ENCODE peak calls at places on chromosomes 4 and X, in six cellular contexts. D is CD8-positive, alpha-beta T cell; H is tibial nerve; Q is fibroblast of lung; L is astrocyte; E is Calu3. R is an unnamed sample.

GRCh38 chrX:47148946-47149345 is 3.9 kb downstream of the RBM10 start:
- DNase-seq in D (no peak), H (no peak), Q (no peak), L (no peak), E (no peak), R (no peak)

GRCh38 chrX:148647666-148648065 is 147.2 kb downstream of the AFF2 start:
- DNase-seq in D (no peak), H (no peak), Q (no peak), L (no peak), E (no peak), R (no peak)

GRCh38 chr4:28562913-28563312 is 1702.3 kb downstream of the STIM2 start:
- DNase-seq in D (no peak), H (no peak), Q (no peak), L (no peak), E (no peak), R (no peak)

GRCh38 chr4:20423420-20423819 is 171.7 kb downstream of the SLIT2 start:
- DNase-seq in D (no peak), H (no peak), Q (no peak), L (no peak), E (no peak), R (no peak)

GRCh38 chr4:99845708-99846469 is 29.3 kb downstream of the DAPP1 start:
- DNase-seq in D (no peak), H (no peak), Q (no peak), L (no peak), E (no peak), R (no peak)

GRCh38 chr4:11463707-11464106 is 35.0 kb upstream of the HS3ST1 start:
- DNase-seq in D (no peak), H (no peak), Q (no peak), L (no peak), E (no peak), R (no peak)

GRCh38 chr4:99845179-99845578 is 28.6 kb downstream of the DAPP1 start:
- DNase-seq in D (no peak), H (no peak), Q (no peak), L (no peak), E (no peak), R (no peak)

GRCh38 chr4:110122201-110122600 is 76.2 kb downstream of the ELOVL6 start:
- DNase-seq in D (no peak), H (no peak), Q (no peak), L (no peak), E (no peak), R (peak)

GRCh38 chr4:43898836-43899235 is 549.8 kb downstream of the KCTD8 start:
- DNase-seq in D (no peak), H (no peak), Q (no peak), L (no peak), E (no peak), R (no peak)

GRCh38 chr4:108320066-108320465 is 151.3 kb upstream of the LEF1 start:
- DNase-seq in D (no peak), H (no peak), Q (no peak), L (no peak), E (no peak), R (no peak)

GRCh38 chr4:168604496-168605373 is 107.9 kb downstream of the PALLD start:
- DNase-seq in D (no peak), H (no peak), Q (peak), L (peak), E (peak), R (peak)

GRCh38 chr4:116866116-116866515 is 219.3 kb downstream of the TRAM1L1 start:
- DNase-seq in D (no peak), H (no peak), Q (peak), L (peak), E (no peak), R (no peak)

GRCh38 chrX:2576793-2577192 is 76.0 kb upstream of the DHRSX start:
- DNase-seq in D (no peak), H (no peak), Q (peak), L (no peak), E (no peak), R (peak)

GRCh38 chrX:153870791-153871360 is 15.1 kb downstream of the L1CAM start:
- DNase-seq in D (no peak), H (no peak), Q (no peak), L (no peak), E (no peak), R (no peak)

GRCh38 chrX:115649461-115650063 is 88.6 kb downstream of the PLS3 start:
- DNase-seq in D (no peak), H (no peak), Q (no peak), L (no peak), E (no peak), R (peak)

GRCh38 chr4:123234966-123235365 is 161.6 kb upstream of the SPRY1 start:
- DNase-seq in D (no peak), H (no peak), Q (peak), L (peak), E (no peak), R (no peak)

GRCh38 chr4:99945718-99946345 is 586 bp downstream of the DNAJB14 start:
- DNase-seq in D (no peak), H (no peak), Q (peak), L (peak), E (no peak), R (peak)

GRCh38 chr4:168725935-168726334 is 229.1 kb downstream of the PALLD start:
- DNase-seq in D (no peak), H (no peak), Q (no peak), L (no peak), E (no peak), R (no peak)

GRCh38 chrX:69630147-69630546 is 14.2 kb downstream of the EDA start:
- DNase-seq in D (no peak), H (no peak), Q (no peak), L (no peak), E (no peak), R (no peak)

GRCh38 chrX:15973299-15973698 is 118.7 kb upstream of the AP1S2 start:
- DNase-seq in D (no peak), H (no peak), Q (peak), L (peak), E (peak), R (peak)

GRCh38 chrX:109184506-109185139 is 297.3 kb downstream of the GUCY2F start:
- DNase-seq in D (no peak), H (no peak), Q (no peak), L (no peak), E (no peak), R (no peak)

GRCh38 chrX:86263526-86263925 is 115.3 kb downstream of the DACH2 start:
- DNase-seq in D (no peak), H (no peak), Q (no peak), L (no peak), E (no peak), R (no peak)

GRCh38 chrX:81708506-81708905 is 506.6 kb downstream of the SH3BGRL start:
- DNase-seq in D (no peak), H (no peak), Q (peak), L (peak), E (peak), R (no peak)

GRCh38 chr4:1593881-1594345 is 90.2 kb downstream of the FAM53A start:
- DNase-seq in D (no peak), H (no peak), Q (no peak), L (no peak), E (no peak), R (no peak)

GRCh38 chr4:40843696-40844095 is 93.9 kb downstream of the NSUN7 start:
- DNase-seq in D (no peak), H (no peak), Q (no peak), L (no peak), E (peak), R (no peak)

GRCh38 chr4:40194602-40195161 is 2.1 kb upstream of the RHOH start:
- DNase-seq in D (no peak), H (no peak), Q (no peak), L (no peak), E (no peak), R (peak)

GRCh38 chrX:6325437-6325836 is 96.8 kb upstream of the NLGN4X start:
- DNase-seq in D (no peak), H (no peak), Q (no peak), L (no peak), E (no peak), R (no peak)

GRCh38 chrX:12819231-12819630 is 28.0 kb downstream of the PRPS2 start:
- DNase-seq in D (no peak), H (no peak), Q (no peak), L (no peak), E (peak), R (peak)

GRCh38 chrX:323721-324628 is 5.4 kb upstream of the GTPBP6 start:
- DNase-seq in D (no peak), H (no peak), Q (peak), L (peak), E (no peak), R (peak)
- TF ChIP-seq CTCF in D (no peak), H (no peak), Q (no peak), L (no peak), E (no peak), R (peak)

DNA sequence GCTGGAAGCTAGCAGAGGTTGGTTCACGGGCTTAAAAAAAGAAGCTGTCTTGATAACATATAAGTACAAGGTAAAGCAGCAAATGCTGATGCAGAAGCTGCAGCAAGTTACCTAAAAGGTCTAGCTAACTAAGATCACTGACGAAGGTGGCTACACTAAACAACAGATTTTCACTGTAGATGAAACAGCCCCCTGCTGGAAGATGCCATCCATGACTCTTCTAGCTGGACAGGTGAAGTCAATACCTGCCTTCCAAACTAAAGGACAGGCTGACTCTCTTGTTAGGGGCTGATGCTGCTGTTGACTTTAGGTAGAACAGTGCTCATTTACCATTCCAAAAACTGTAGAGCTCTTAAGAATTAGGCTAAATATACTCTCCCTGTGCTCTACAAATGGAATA is 99.5 kb downstream of the FBXW7 start:
- DNase-seq in D (no peak), H (no peak), Q (no peak), L (no peak), E (no peak), R (no peak)
- TF ChIP-seq CTCF in D (no peak), H (no peak), Q (no peak), L (no peak), E (no peak), R (no peak)

GRCh38 chrX:131826572-131826971 is 196.5 kb upstream of the STK26 start:
- DNase-seq in D (no peak), H (no peak), Q (no peak), L (no peak), E (no peak), R (no peak)

GRCh38 chrX:131830400-131831184 is 192.5 kb upstream of the STK26 start:
- DNase-seq in D (no peak), H (peak), Q (peak), L (peak), E (peak), R (peak)

GRCh38 chrX:131828482-131828881 is 194.6 kb upstream of the STK26 start:
- DNase-seq in D (no peak), H (no peak), Q (no peak), L (no peak), E (no peak), R (no peak)

GRCh38 chrX:131831185-131831520 is 191.9 kb upstream of the STK26 start:
- DNase-seq in D (no peak), H (no peak), Q (no peak), L (no peak), E (no peak), R (no peak)

GRCh38 chrX:131827935-131828334 is 195.2 kb upstream of the STK26 start:
- DNase-seq in D (no peak), H (no peak), Q (no peak), L (no peak), E (peak), R (peak)
- TF ChIP-seq CTCF in D (no peak), H (no peak), Q (no peak), L (no peak), E (no peak), R (peak)

GRCh38 chrX:1475881-1476280 is 23.2 kb upstream of the ASMTL start:
- DNase-seq in D (no peak), H (no peak), Q (no peak), L (no peak), E (no peak), R (no peak)
- TF ChIP-seq CTCF in D (no peak), H (no peak), Q (no peak), L (no peak), E (no peak), R (no peak)

GRCh38 chrX:51376672-51377071 is 44.0 kb downstream of the NUDT10 start:
- DNase-seq in D (no peak), H (no peak), Q (no peak), L (no peak), E (no peak), R (no peak)
- TF ChIP-seq CTCF in D (no peak), H (no peak), Q (no peak), L (no peak), E (no peak), R (no peak)

GRCh38 chrX:118632862-118633261 is 94.5 kb upstream of the IL13RA1 start:
- DNase-seq in D (no peak), H (no peak), Q (no peak), L (no peak), E (no peak), R (no peak)

GRCh38 chrX:118634336-118634735 is 93.1 kb upstream of the IL13RA1 start:
- DNase-seq in D (no peak), H (no peak), Q (no peak), L (no peak), E (no peak), R (no peak)

GRCh38 chrX:118633530-118633929 is 93.9 kb upstream of the IL13RA1 start:
- DNase-seq in D (no peak), H (no peak), Q (no peak), L (no peak), E (no peak), R (no peak)

GRCh38 chrX:118637997-118638396 is 89.4 kb upstream of the IL13RA1 start:
- DNase-seq in D (no peak), H (no peak), Q (no peak), L (no peak), E (no peak), R (peak)
- TF ChIP-seq CTCF in D (no peak), H (peak), Q (no peak), L (no peak), E (no peak), R (peak)

DNA sequence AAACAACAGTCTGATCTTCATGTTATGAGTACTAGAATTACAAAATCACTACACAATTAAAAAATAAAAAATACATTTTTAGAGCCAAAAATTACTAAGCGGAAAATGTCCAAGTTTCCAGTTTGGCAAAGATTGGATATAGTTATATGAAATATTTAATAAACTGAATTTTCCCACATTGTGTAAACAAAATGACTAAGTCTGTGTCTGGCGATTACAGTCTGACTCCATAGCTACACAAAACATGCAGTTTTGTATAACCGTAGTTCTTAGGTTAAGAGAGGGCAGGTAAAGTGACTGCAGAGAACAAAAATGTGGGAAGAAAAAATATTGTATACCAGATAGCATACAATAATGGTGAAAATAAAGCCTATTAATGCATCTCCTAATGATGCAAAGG is 59.2 kb upstream of the TMEM47 start:
- DNase-seq in D (no peak), H (no peak), Q (no peak), L (no peak), E (no peak), R (peak)
- TF ChIP-seq CTCF in D (no peak), H (no peak), Q (no peak), L (no peak), E (no peak), R (no peak)

GRCh38 chr4:139085141-139085540 is 69.6 kb downstream of the NOCT start:
- DNase-seq in D (no peak), H (no peak), Q (peak), L (peak), E (no peak), R (peak)
- TF ChIP-seq CTCF in D (peak), H (no peak), Q (no peak), L (peak), E (no peak), R (peak)

GRCh38 chr4:125787707-125788106 is 473.0 kb downstream of the FAT4 start:
- DNase-seq in D (no peak), H (no peak), Q (no peak), L (no peak), E (no peak), R (no peak)
- TF ChIP-seq CTCF in D (no peak), H (no peak), Q (no peak), L (no peak), E (no peak), R (no peak)

DNA sequence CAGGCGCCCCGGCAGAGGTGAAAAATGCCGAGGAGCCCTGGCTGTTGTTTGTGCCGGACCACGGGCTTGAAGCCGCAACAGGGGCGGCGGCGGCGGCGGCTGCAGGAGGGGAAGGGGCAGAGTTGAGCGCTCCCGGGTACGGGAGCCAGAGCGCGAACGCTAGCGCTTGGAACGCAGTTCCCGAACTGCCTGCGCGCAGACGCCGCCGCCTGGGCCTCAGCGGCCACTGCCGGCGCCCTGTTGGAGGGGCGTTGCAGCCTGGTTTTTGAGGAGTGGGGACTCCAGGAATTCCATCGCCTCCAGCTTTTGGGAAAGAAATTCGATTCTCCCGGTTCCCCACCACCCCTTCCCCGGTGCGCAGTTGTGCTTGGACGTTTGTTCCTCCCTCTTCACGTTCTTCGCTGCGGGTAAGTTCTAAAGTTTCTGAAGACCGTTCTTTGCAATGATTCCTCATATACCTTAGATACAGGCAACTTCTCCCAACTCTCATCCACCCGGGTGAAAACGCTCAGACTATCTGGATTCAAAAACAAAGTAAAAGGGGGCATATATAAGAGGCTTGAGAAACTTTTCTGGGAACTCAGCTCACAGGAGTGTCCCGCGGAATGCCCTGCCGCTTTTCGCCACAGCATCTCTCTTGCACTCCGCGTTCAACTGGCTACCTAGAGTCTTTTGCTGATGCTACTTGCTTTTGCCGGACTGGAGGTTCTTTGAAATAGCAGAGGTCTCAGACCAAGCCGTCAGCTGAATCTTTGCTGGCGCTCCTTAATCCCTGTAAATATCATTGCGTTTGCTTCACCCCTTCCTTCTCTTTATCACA is 1.0 kb downstream of the FAT4 start:
- DNase-seq in D (no peak), H (peak), Q (peak), L (peak), E (peak), R (peak)
- TF ChIP-seq CTCF in D (no peak), H (no peak), Q (peak), L (no peak), E (no peak), R (peak)